ENCODE peak calls at places on chromosome 14, in eight cellular contexts. T is IMR-90, Z is A673, A is WERI-Rb-1, V is neural progenitor cell, I is gastrocnemius medialis, U is AG04450, K is lower lobe of right lung. P is an unnamed sample.

GRCh38 chr14:82528011-82528410 is 994.4 kb upstream of the SEL1L start:
- DNase-seq in V (no peak), K (no peak), T (no peak), I (no peak), A (no peak), Z (no peak), U (no peak), P (no peak)

GRCh38 chr14:75234173-75234855 is 44.3 kb upstream of the FOS start:
- DNase-seq in V (no peak), I (peak; percentile 41), T (peak; percentile 90), K (peak; percentile 70), A (no peak), Z (no peak), U (peak; percentile 66), P (peak; percentile 95)

GRCh38 chr14:69263364-69263763 is 3.4 kb downstream of the GALNT16 start:
- DNase-seq in I (peak; percentile 84), U (peak; percentile 59), V (no peak), A (no peak), K (no peak), T (peak; percentile 93), Z (peak; percentile 84), P (peak; percentile 86)

GRCh38 chr14:100320157-100320856 is 2.8 kb upstream of the SLC25A47 start:
- DNase-seq in Z (no peak), T (no peak), K (no peak), A (no peak), U (no peak), I (no peak), V (no peak), P (no peak)

GRCh38 chr14:96574633-96575191 is 72.5 kb downstream of the PAPOLA start:
- DNase-seq in Z (peak; percentile 15), U (peak; percentile 52), T (peak; percentile 82), A (no peak), I (no peak), K (no peak), V (no peak), P (peak; percentile 76)

GRCh38 chr14:52447236-52447635 is 105.1 kb downstream of the TXNDC16 start:
- DNase-seq in Z (no peak), T (no peak), I (no peak), U (no peak), A (no peak), K (no peak), V (no peak), P (no peak)

GRCh38 chr14:92144708-92145107 is 22.9 kb downstream of the CPSF2 start:
- DNase-seq in Z (no peak), T (peak; percentile 74), U (no peak), I (no peak), A (no peak), K (no peak), V (no peak), P (peak; percentile 83)

GRCh38 chr14:50542941-50543418 is 10.6 kb upstream of the MAP4K5 start:
- DNase-seq in K (no peak), T (peak; percentile 61), V (peak; percentile 66), A (peak; percentile 38), I (no peak), U (no peak), Z (peak; percentile 67), P (peak; percentile 77)

GRCh38 chr14:65168840-65169239 is 66.5 kb upstream of the MAX start:
- DNase-seq in V (no peak), U (no peak), I (no peak), Z (peak; percentile 10), A (no peak), K (no peak), T (no peak), P (peak; percentile 81)

GRCh38 chr14:65169351-65169750 is 67.0 kb upstream of the MAX start:
- DNase-seq in T (peak; percentile 89), A (no peak), I (no peak), U (peak; percentile 78), K (no peak), Z (no peak), V (no peak), P (peak; percentile 66)

GRCh38 chr14:65173973-65174693 is 71.8 kb upstream of the MAX start:
- DNase-seq in Z (no peak), U (no peak), K (no peak), T (no peak), A (no peak), I (no peak), V (peak; percentile 81), P (peak; percentile 58)

GRCh38 chr14:65170318-65170717 is 68.0 kb upstream of the MAX start:
- DNase-seq in U (no peak), T (no peak), V (no peak), I (no peak), A (no peak), K (no peak), Z (no peak), P (no peak)

DNA sequence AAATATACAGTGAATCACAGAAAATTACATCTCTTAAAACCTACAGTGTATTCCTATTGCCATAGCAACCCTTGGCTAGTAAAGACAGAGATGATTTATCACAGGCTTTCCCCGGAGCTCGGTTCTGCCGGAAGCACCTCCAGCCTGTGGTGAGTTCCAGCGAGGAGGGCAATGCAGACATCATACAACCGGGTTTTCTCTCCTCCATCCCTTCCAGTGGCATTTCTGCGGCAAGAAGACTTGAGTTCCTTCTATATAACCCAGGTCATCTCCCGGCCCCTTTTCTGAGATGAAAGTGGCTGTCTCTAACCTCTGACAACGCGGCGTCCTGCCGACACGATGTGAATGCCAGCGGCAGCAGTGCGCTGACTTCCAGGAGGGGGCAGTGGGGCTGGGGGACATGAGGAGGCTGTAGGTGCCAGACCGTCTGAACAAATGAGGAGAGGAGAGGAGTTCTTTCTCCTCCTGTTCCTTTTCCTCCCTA is 68.5 kb upstream of the MAX start:
- DNase-seq in I (no peak), V (peak; percentile 74), K (no peak), U (peak; percentile 36), A (peak; percentile 76), T (peak; percentile 81), Z (peak; percentile 43), P (peak; percentile 86)
- H3K4me3 ChIP-seq in I (no peak overlapping the region), V (peak overlapping the region; percentile 17), K (peak overlapping the region; percentile 14), U (peak overlapping the region; percentile 50), A (peak overlapping the region; percentile 42), T (peak overlapping the region; percentile 33), Z (peak overlapping the region; percentile 14), P (peak overlapping the region; percentile 56)

DNA sequence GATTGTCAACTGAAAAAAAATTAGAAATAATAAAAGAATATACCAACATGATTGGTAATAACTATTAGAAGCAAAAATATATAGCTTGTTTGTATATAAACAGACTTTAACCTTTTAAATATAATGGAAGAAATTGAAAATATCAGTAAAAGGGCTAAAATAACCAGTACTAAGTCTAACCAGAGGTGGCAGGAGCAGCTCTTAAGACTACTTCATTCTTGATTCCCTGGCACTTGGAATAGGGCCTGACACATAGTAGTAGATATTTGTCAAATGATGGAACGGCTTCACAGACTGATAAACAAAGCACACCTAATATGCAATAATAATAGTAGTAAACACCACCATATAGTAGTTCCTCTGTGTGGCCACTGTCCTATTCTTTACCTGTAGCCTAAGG is 9.4 kb downstream of the TMEM63C start:
- DNase-seq in I (no peak), U (no peak), A (no peak), Z (no peak), V (no peak), T (no peak), K (no peak), P (peak; percentile 7)
- TF ChIP-seq CTCF in I (no peak), U (no peak), A (no peak), Z (no peak), V (peak; percentile 9), T (no peak), K (no peak), P (no peak)

GRCh38 chr14:89955418-89956293 is at the start of gene TDP1:
- DNase-seq in K (peak; percentile 97), T (peak; percentile 92), A (peak; percentile 98), V (peak; percentile 99), I (peak; percentile 94), Z (peak; percentile 98), U (peak; percentile 83), P (peak; percentile 98)

GRCh38 chr14:89958966-89959365 is 3.2 kb downstream of the TDP1 start:
- DNase-seq in T (no peak), V (no peak), U (no peak), A (no peak), Z (no peak), I (no peak), K (no peak), P (no peak)

GRCh38 chr14:89959853-89960493 is 4.2 kb downstream of the TDP1 start:
- DNase-seq in Z (no peak), I (no peak), K (no peak), A (no peak), T (no peak), U (no peak), V (no peak), P (no peak)

GRCh38 chr14:89956294-89957009 is 725 bp downstream of the TDP1 start:
- DNase-seq in I (peak; percentile 37), A (no peak), T (peak; percentile 94), Z (peak; percentile 72), K (peak; percentile 71), U (peak; percentile 56), V (peak; percentile 72), P (peak; percentile 88)

GRCh38 chr14:89957791-89958190 is 2.1 kb downstream of the TDP1 start:
- DNase-seq in A (no peak), Z (no peak), K (no peak), V (no peak), T (no peak), U (no peak), I (no peak), P (no peak)
- H3K4me3 ChIP-seq in A (no peak overlapping the region), Z (peak overlapping the region; percentile 95), K (no peak overlapping the region), V (no peak overlapping the region), T (no peak overlapping the region), U (no peak overlapping the region), I (no peak overlapping the region), P (no peak overlapping the region)

GRCh38 chr14:79278286-79278797 is 933.0 kb downstream of the DIO2 start:
- DNase-seq in U (no peak), T (no peak), A (peak; percentile 17), I (no peak), V (no peak), K (no peak), Z (no peak), P (no peak)

GRCh38 chr14:79278798-79279644 is 932.3 kb downstream of the DIO2 start:
- DNase-seq in U (peak; percentile 46), Z (peak; percentile 86), T (peak; percentile 92), V (peak; percentile 96), K (peak; percentile 88), I (peak; percentile 52), A (peak; percentile 92), P (peak; percentile 93)

GRCh38 chr14:79271122-79271521 is 940.2 kb downstream of the DIO2 start:
- DNase-seq in U (no peak), I (no peak), V (no peak), Z (no peak), K (no peak), A (no peak), T (no peak), P (no peak)

GRCh38 chr14:79275367-79275655 is 936.0 kb downstream of the DIO2 start:
- DNase-seq in T (peak; percentile 18), U (no peak), K (no peak), I (no peak), Z (no peak), A (no peak), V (no peak), P (no peak)

DNA sequence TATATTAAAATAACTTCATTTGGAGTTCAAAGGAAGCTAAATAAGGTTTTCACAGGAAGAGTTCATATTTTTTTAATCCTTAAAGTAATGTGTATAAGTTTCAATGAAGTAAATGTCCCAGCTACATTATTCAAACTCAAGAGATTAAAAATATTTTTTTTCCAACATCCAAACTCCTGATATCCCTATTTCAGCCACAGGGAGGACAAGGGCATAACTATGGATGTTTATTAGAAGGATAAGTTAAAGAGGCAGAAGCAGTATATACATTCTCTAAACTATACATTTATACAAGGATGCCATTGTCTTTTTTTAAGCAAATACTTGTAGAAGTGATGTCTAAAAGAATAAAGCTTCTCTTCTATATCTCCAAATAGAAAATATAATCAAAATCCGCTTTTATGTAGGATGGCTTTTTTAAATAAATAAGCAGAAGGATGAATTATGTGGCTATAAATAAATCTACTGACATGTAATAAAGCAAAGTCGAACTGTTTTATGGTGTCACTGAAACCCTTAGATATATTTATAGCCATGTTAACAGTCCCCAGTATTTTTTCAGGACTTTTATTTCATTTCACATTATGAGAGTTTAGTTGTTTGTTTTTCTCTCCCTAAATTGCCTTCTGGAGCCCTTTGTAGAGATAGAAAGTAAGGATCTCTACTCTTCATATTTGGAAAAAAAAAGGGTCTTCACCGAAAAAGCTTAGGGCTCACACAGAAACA is 936.5 kb downstream of the DIO2 start:
- DNase-seq in T (peak; percentile 20), V (no peak), I (no peak), K (no peak), A (no peak), Z (no peak), U (no peak), P (no peak)
- TF ChIP-seq CTCF in T (peak; percentile 44), V (no peak), I (no peak), K (no peak), A (no peak), Z (no peak), U (peak; percentile 48), P (peak; percentile 46)